ENCODE peak calls at places on chromosomes 5 and 9, in eight cellular contexts. E is fibroblast of lung; L is effector memory CD4-positive, alpha-beta T cell; P is A549; S is AG04450; Q is H9; F is left lung; H is HepG2. G is an unnamed sample.

GRCh38 chr9:81915801-81916505 is 12.3 kb upstream of the SPATA31D4 start:
- DNase-seq in E (no peak), L (no peak), P (no peak), S (no peak), Q (no peak), F (no peak), H (no peak), G (no peak)

GRCh38 chr5:31761877-31762276 is 122.9 kb downstream of the PDZD2 start:
- DNase-seq in E (no peak), L (no peak), P (no peak), S (no peak), Q (no peak), F (no peak), H (no peak), G (no peak)

GRCh38 chr5:177094224-177095087 is 7.7 kb downstream of the FGFR4 start:
- DNase-seq in E (peak), L (no peak), P (no peak), S (peak), Q (no peak), F (no peak), H (peak), G (no peak)

GRCh38 chr9:117188394-117188793 is 226.5 kb downstream of the ASTN2 start:
- DNase-seq in E (no peak), L (no peak), P (no peak), S (no peak), Q (no peak), F (no peak), H (no peak), G (peak)

GRCh38 chr5:157164521-157164920 is 1.5 kb downstream of the GARIN3 start:
- DNase-seq in E (no peak), L (no peak), P (no peak), S (no peak), Q (no peak), F (no peak), H (no peak), G (no peak)

GRCh38 chr5:158857376-158857775 is 242.3 kb downstream of the EBF1 start:
- DNase-seq in E (no peak), L (no peak), P (no peak), S (no peak), Q (no peak), F (no peak), H (no peak), G (no peak)

GRCh38 chr5:131633830-131634229 is 1.2 kb downstream of the RAPGEF6 start:
- DNase-seq in E (no peak), L (no peak), P (no peak), S (no peak), Q (no peak), F (no peak), H (no peak), G (no peak)

GRCh38 chr9:215631-216155 is 1.0 kb downstream of the DOCK8 start:
- DNase-seq in E (no peak), L (no peak), P (no peak), S (no peak), Q (no peak), F (no peak), H (no peak), G (no peak)

GRCh38 chr5:72205431-72206009 is 98.2 kb downstream of the MAP1B start:
- DNase-seq in E (no peak), L (no peak), P (no peak), S (no peak), Q (no peak), F (no peak), H (no peak), G (no peak)

GRCh38 chr5:171924493-171925122 is 81.8 kb downstream of the FBXW11 start:
- DNase-seq in E (no peak), L (no peak), P (no peak), S (no peak), Q (peak), F (no peak), H (no peak), G (no peak)

GRCh38 chr9:77472646-77473045 is 175.5 kb downstream of the GNA14 start:
- DNase-seq in E (no peak), L (no peak), P (no peak), S (no peak), Q (no peak), F (no peak), H (no peak), G (no peak)

GRCh38 chr5:55497712-55498111 is 37.1 kb downstream of the PLPP1 start:
- DNase-seq in E (no peak), L (no peak), P (no peak), S (no peak), Q (no peak), F (no peak), H (no peak), G (no peak)

GRCh38 chr5:168298949-168299348 is 7.5 kb downstream of the WWC1 start:
- DNase-seq in E (no peak), L (no peak), P (no peak), S (no peak), Q (no peak), F (no peak), H (no peak), G (no peak)

GRCh38 chr9:113164536-113165300 is 13.9 kb downstream of the SLC31A2 start:
- DNase-seq in E (peak), L (no peak), P (no peak), S (no peak), Q (no peak), F (no peak), H (no peak), G (no peak)

GRCh38 chr9:84339951-84340350 is 607 bp downstream of the SLC28A3 start:
- DNase-seq in E (no peak), L (no peak), P (no peak), S (no peak), Q (no peak), F (no peak), H (no peak), G (no peak)

GRCh38 chr5:76616206-76616605 is 7.0 kb downstream of the F2RL2 start:
- DNase-seq in E (no peak), L (no peak), P (no peak), S (no peak), Q (no peak), F (no peak), H (no peak), G (no peak)

GRCh38 chr9:106981396-106982287 is 118.7 kb downstream of the ZNF462 start:
- DNase-seq in E (no peak), L (no peak), P (no peak), S (no peak), Q (no peak), F (no peak), H (no peak), G (no peak)

GRCh38 chr9:112332977-112333638 is at the start of gene PTBP3:
- DNase-seq in E (peak), L (peak), P (peak), S (peak), Q (peak), F (peak), H (peak), G (peak)

GRCh38 chr5:132777209-132778069 is at the start of gene SEPTIN8:
- DNase-seq in E (peak), L (peak), P (peak), S (no peak), Q (peak), F (peak), H (no peak), G (no peak)

GRCh38 chr9:131707677-131708612 is 31.9 kb downstream of the RAPGEF1 start:
- DNase-seq in E (peak), L (no peak), P (peak), S (peak), Q (no peak), F (peak), H (no peak), G (no peak)

GRCh38 chr5:150257424-150257823 is 32.1 kb downstream of the CAMK2A start:
- DNase-seq in E (no peak), L (no peak), P (no peak), S (no peak), Q (no peak), F (no peak), H (no peak), G (no peak)

GRCh38 chr9:129640086-129640870 is 1.7 kb downstream of the ASB6 start:
- DNase-seq in E (peak), L (no peak), P (no peak), S (no peak), Q (no peak), F (no peak), H (no peak), G (no peak)

GRCh38 chr5:74367931-74368330 is 272.6 kb downstream of the ENC1 start:
- DNase-seq in E (no peak), L (no peak), P (no peak), S (no peak), Q (no peak), F (no peak), H (no peak), G (peak)

GRCh38 chr5:21919417-21920022 is 933.6 kb downstream of the CDH12 start:
- DNase-seq in E (peak), L (no peak), P (peak), S (no peak), Q (peak), F (no peak), H (peak), G (no peak)

GRCh38 chr9:78130004-78130403 is 98.4 kb upstream of the GNAQ start:
- DNase-seq in E (peak), L (no peak), P (peak), S (no peak), Q (peak), F (no peak), H (no peak), G (no peak)

GRCh38 chr9:96621619-96622018 is 2.0 kb upstream of the CDC14B start:
- DNase-seq in E (no peak), L (no peak), P (no peak), S (no peak), Q (no peak), F (no peak), H (peak), G (peak)

DNA sequence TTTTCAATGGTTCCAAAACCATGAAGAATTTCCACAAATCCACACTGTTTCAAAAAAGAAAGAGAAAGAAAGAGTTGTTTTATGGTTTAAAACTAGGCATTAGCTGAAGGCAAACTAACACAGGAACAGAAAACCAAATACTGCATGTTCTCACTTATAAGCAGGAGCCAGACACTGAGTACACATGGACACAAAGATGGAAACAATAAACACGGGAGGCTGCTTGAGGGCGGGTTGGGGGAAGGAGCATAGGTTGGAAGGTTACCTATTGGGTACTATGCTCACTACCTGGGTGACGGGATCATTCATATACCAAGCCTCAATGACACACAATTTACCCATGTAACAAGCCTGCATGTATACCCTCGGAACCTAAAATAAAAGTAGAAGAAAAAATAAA is 45.0 kb downstream of the SEMA6A start:
- DNase-seq in E (no peak), L (no peak), P (no peak), S (no peak), Q (no peak), F (no peak), H (no peak), G (no peak)
- H3K27ac ChIP-seq in E (no peak), L (no peak), P (no peak), S (no peak), Q (no peak), F (no peak), H (no peak), G (no peak)

GRCh38 chr9:134315716-134316443 is 10.4 kb upstream of the RXRA start:
- DNase-seq in E (no peak), L (no peak), P (no peak), S (no peak), Q (no peak), F (peak), H (no peak), G (no peak)
- H3K27ac ChIP-seq in E (no peak), L (no peak), P (no peak), S (no peak), Q (no peak), F (no peak), H (no peak), G (no peak)

DNA sequence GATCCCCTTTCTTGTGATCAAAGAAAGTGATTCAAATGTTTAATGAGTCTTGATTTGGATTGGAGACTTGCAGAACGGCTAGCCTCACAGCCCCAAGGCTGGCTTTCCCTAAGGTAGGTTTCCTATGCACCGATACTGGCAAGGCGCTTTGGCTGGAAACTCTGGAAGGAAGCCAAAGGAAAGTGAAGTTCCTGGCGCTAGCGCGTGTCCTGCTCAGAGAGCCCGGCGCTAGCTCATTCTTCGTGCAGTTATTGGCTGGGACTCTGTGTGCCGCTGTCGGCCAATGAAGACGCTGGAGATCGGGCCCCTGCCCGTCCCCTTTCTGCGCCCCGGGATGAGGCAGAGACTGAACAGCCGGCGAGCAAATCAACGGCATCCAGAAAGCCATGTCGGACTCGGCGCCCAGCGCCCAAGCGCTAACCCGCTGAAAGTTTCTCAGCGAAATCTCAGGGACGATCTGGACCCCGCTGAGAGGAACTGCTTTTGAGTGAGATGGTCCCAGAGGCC is at the start of gene PCDHGC3:
- DNase-seq in E (peak), L (no peak), P (peak), S (peak), Q (peak), F (peak), H (peak), G (peak)
- H3K27ac ChIP-seq in E (peak), L (no peak), P (peak), S (peak), Q (no peak), F (peak), H (no peak), G (peak)

GRCh38 chr5:35160486-35161116 is 69.7 kb downstream of the PRLR start:
- DNase-seq in E (no peak), L (no peak), P (no peak), S (no peak), Q (no peak), F (no peak), H (no peak), G (no peak)
- H3K27ac ChIP-seq in E (no peak), L (no peak), P (no peak), S (no peak), Q (no peak), F (no peak), H (no peak), G (peak)

GRCh38 chr9:133973111-133973790 is 18.9 kb downstream of the VAV2 start:
- DNase-seq in E (no peak), L (no peak), P (no peak), S (no peak), Q (no peak), F (no peak), H (no peak), G (no peak)
- H3K27ac ChIP-seq in E (no peak), L (no peak), P (no peak), S (no peak), Q (no peak), F (no peak), H (peak), G (no peak)

GRCh38 chr9:2243666-2244555 is 228.8 kb downstream of the SMARCA2 start:
- DNase-seq in E (peak), L (no peak), P (no peak), S (no peak), Q (no peak), F (no peak), H (no peak), G (no peak)
- H3K27ac ChIP-seq in E (no peak), L (no peak), P (no peak), S (no peak), Q (no peak), F (no peak), H (no peak), G (no peak)

GRCh38 chr5:67262956-67263355 is 66.4 kb upstream of the CD180 start:
- DNase-seq in E (no peak), L (no peak), P (no peak), S (no peak), Q (no peak), F (no peak), H (no peak), G (no peak)

GRCh38 chr5:67265951-67266350 is 69.4 kb upstream of the CD180 start:
- DNase-seq in E (peak), L (no peak), P (no peak), S (no peak), Q (no peak), F (no peak), H (no peak), G (no peak)

GRCh38 chr5:67264056-67264455 is 67.5 kb upstream of the CD180 start:
- DNase-seq in E (no peak), L (no peak), P (no peak), S (no peak), Q (no peak), F (no peak), H (no peak), G (peak)

GRCh38 chr5:67263656-67264055 is 67.1 kb upstream of the CD180 start:
- DNase-seq in E (no peak), L (no peak), P (no peak), S (no peak), Q (no peak), F (no peak), H (no peak), G (peak)

DNA sequence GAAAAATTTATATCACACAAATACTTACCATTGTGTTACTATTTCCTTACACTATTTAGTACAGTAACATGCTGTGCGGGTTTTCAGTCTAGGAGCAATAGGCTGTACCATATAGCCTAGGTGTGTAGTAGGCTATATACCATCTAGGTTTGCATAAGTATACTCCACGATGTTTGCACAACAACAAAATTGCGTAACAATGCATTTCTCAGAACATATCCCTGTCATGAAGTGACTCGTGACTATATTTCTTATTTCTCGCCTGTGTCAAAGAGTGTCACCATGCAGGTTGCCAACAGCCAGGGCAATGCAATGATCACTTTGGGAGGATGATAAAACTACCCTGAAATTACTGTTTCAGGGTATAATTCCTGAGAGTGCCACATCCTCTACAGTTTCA is 65.6 kb upstream of the CD180 start:
- DNase-seq in E (no peak), L (no peak), P (no peak), S (no peak), Q (no peak), F (no peak), H (no peak), G (no peak)
- H3K27ac ChIP-seq in E (no peak), L (no peak), P (no peak), S (no peak), Q (no peak), F (no peak), H (no peak), G (no peak)

DNA sequence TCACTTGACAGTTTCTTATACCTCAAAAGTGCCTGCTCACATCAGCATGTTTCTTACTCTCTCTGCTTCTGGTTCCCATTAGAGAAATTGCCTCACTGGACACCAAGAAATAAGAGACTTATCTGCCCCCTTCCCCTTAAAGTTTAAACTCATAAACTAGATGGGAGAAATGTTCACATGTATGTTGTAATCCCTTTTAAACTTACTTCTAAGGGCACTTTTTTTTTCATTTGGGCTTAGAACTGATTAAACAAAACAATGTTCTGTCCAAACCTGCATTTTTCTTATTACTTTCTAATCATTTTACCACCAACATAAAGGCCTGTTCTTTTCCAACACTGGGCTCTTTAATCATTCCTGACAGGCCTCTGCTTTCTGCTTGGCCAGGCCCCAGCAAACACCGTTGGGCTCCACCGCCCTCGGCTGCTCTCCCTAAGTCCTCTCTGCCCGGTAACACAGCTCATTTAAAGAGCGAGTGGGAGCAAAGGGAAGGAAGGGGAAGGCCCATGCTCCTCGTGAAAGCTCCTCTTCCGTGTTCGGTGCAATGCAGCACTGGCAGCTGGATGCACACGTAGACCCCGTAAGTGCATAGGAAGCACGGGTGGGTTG is 53.4 kb downstream of the ROR2 start:
- DNase-seq in E (peak), L (no peak), P (no peak), S (no peak), Q (no peak), F (no peak), H (no peak), G (no peak)
- H3K27ac ChIP-seq in E (no peak), L (no peak), P (no peak), S (peak), Q (no peak), F (no peak), H (no peak), G (peak)

GRCh38 chr5:142434322-142434612 is 109.4 kb upstream of the SPRY4 start:
- DNase-seq in E (no peak), L (no peak), P (no peak), S (no peak), Q (no peak), F (no peak), H (no peak), G (no peak)
- H3K27ac ChIP-seq in E (no peak), L (no peak), P (peak), S (no peak), Q (no peak), F (no peak), H (no peak), G (no peak)